ENCODE peak calls at places on chromosomes 4 and X, in eight cellular contexts. P, Z, Y, E, X, M, C and B are unnamed samples.

GRCh38 chrX:134752558-134752957 is 94.3 kb upstream of the PLAC1 start:
- DNase-seq in Z (no peak), C (no peak), Y (no peak), P (no peak), X (no peak), E (no peak), M (no peak), B (no peak)

GRCh38 chr4:23815351-23815750 is 74.5 kb downstream of the PPARGC1A start:
- DNase-seq in E (no peak), Z (no peak), P (no peak), Y (no peak), X (no peak), C (no peak), M (no peak), B (no peak)

GRCh38 chr4:2262145-2262943 is 435 bp upstream of the MXD4 start:
- DNase-seq in Z (peak), M (peak), X (peak), C (peak), E (peak), Y (peak), P (peak), B (peak)

GRCh38 chr4:16205298-16206164 is 20.7 kb downstream of the TAPT1 start:
- DNase-seq in P (peak), Y (no peak), Z (no peak), E (peak), M (no peak), C (peak), X (no peak), B (peak)

GRCh38 chrX:27565992-27566391 is 24.2 kb upstream of the DCAF8L2 start:
- DNase-seq in M (no peak), Y (no peak), P (peak), Z (no peak), X (no peak), E (peak), C (no peak), B (no peak)

GRCh38 chr4:93657527-93657926 is 171.0 kb upstream of the ATOH1 start:
- DNase-seq in Y (no peak), C (no peak), E (no peak), P (no peak), Z (no peak), X (no peak), M (no peak), B (no peak)

GRCh38 chrX:40818236-40818635 is 82.9 kb upstream of the MED14 start:
- DNase-seq in Y (no peak), E (no peak), Z (no peak), C (no peak), X (no peak), P (no peak), M (no peak), B (no peak)

GRCh38 chr4:17587094-17587822 is 10.3 kb downstream of the LAP3 start:
- DNase-seq in M (no peak), Y (no peak), X (no peak), P (no peak), Z (no peak), E (no peak), C (no peak), B (no peak)

GRCh38 chr4:24115101-24115500 is 225.3 kb upstream of the PPARGC1A start:
- DNase-seq in X (no peak), Y (no peak), E (no peak), M (no peak), Z (no peak), P (no peak), C (no peak), B (no peak)

GRCh38 chr4:186032259-186032658 is 36.7 kb upstream of the TLR3 start:
- DNase-seq in C (no peak), E (peak), Y (no peak), X (no peak), M (no peak), P (no peak), Z (no peak), B (no peak)

GRCh38 chr4:140237616-140238352 is 83.8 kb upstream of the MAML3 start:
- DNase-seq in X (no peak), Y (no peak), E (peak), C (peak), P (peak), Z (peak), M (no peak), B (peak)

GRCh38 chr4:43457866-43458265 is 565.4 kb downstream of the GRXCR1 start:
- DNase-seq in P (no peak), E (no peak), Y (no peak), M (peak), Z (no peak), C (peak), X (no peak), B (peak)

GRCh38 chrX:71439898-71440297 is 73.7 kb downstream of the TAF1 start:
- DNase-seq in Y (no peak), X (no peak), Z (no peak), M (no peak), P (no peak), E (no peak), C (no peak), B (no peak)

GRCh38 chrX:30950391-30950790 is 61.3 kb upstream of the TAB3 start:
- DNase-seq in Y (no peak), C (no peak), E (no peak), M (no peak), Z (no peak), X (no peak), P (no peak), B (no peak)

GRCh38 chr4:13989496-13989895 is 362.0 kb upstream of the BOD1L1 start:
- DNase-seq in X (no peak), Y (no peak), E (no peak), M (no peak), P (peak), C (peak), Z (no peak), B (no peak)

GRCh38 chr4:119046263-119046662 is 89.4 kb upstream of the MYOZ2 start:
- DNase-seq in E (no peak), Y (no peak), X (no peak), M (no peak), C (no peak), Z (peak), P (no peak), B (no peak)

GRCh38 chrX:107451754-107452153 is 2.3 kb downstream of the FRMPD3 start:
- DNase-seq in X (no peak), E (no peak), Z (no peak), Y (no peak), C (no peak), M (no peak), P (no peak), B (no peak)

DNA sequence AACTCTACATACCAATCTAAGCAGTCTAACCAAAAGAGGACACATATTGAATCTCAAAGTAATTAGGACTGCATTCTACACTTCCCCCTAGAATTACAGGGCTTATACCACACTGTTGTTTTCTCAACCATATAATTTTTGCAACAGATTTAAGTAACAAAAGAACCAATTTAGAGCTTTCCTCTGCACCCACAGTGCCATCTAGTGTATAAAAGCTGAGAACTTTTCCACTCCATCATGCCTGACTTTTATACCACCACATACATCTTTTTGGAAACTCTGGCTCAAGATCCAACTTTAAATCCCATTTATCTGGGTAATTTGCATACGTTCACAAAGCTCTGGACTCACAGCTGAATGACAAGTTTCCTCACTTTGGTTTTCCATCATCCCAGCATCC is 99.5 kb downstream of the EFHC2 start:
- DNase-seq in Z (no peak), P (peak), C (peak), E (peak), X (no peak), M (peak), Y (no peak), B (no peak)
- TF ChIP-seq CTCF in Z (peak), P (peak), C (peak), E (peak), X (peak), M (peak), Y (peak), B (peak)

DNA sequence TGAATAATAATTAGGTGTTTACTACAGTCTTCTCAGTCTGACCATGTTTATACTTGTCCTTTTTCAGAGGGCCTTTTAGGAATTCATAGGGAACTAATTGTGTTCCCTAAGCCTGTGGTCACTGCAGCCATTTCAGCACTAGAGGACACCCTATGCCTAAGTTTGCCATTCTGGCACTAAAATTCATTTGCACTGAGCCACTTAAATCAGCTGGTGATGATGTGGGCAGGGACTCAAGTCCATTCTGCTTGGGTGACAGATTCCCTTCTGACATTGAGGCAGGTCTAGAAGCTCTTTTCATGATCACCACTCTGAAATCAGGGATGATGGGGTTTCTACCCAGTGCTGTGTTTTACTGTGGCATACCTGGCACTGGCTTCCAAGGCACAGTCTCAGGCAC is 1178.9 kb upstream of the DIAPH2 start:
- DNase-seq in E (no peak), C (no peak), Z (no peak), M (no peak), Y (no peak), X (no peak), P (no peak), B (no peak)
- TF ChIP-seq CTCF in E (no peak), C (no peak), Z (no peak), M (no peak), Y (no peak), X (no peak), P (no peak), B (no peak)

DNA sequence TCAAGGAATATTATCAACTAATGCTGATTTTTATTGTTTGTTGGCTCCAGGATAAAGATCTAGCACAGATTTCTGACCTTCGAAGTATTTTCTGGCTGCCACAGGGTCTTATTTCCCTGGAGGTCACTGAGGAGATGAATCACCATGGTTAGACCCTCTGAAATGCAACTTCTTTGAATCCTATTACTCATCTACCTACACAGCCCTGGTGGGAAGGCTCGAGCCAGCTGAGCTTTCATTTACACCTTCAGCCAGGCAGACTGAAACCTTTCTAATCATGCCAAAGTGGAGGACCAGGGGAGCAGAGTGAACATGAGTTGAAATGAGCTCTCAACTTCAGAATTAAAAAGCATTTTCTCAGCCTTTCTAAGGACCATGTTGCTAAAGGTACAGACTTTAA is 130.5 kb downstream of the SMIM20 start:
- DNase-seq in Z (no peak), C (no peak), Y (no peak), P (no peak), E (no peak), M (no peak), X (no peak), B (no peak)
- TF ChIP-seq CTCF in Z (no peak), C (no peak), Y (no peak), P (no peak), E (no peak), M (no peak), X (no peak), B (no peak)

DNA sequence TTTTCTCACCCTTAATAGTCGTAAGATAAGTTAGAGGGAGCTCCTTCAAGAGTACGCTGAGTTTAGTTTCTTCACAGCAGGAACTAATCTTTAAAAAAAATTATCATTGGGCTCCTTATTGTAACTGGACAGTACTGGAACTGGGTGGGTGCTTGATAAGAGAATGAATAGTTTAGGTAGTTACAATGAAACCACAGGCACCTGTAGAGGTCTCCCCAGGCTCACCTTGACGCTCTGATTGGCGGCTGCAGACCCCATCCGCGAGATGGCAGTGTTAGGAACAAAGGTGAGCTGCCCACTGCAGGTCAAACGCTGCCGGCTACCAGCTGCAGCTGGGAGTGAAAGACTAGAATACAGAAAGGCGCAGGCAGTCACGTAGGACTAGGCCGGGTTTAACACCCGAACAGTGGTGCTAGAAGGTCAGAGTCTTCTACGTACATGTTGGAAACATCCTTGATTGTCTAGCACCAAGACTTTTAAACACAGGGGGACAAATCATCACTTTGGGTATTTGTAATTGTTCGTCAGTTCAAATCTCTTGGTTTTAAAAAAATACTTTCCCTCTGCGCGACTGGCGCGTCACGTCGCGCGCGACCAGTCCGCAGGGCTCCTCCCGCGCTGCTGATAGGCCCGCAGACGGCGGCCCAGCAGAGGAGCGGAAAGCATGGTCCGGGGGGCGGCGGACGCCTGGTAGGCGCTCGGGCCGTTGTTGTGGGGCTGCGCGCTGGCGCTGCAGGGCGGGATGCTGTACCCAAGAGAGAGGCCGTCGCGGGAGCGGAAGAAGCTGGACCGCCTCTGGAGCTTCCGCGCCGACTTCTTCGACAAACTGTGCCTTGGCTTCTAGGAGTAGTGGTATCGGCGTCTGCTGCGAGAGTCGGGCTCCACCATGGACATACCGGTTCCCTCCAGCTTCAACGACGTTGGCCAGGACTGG is 45.6 kb downstream of the SMARCA5 start:
- DNase-seq in M (peak), X (no peak), P (peak), Z (peak), C (peak), Y (peak), E (peak), B (no peak)
- TF ChIP-seq CTCF in M (peak), X (peak), P (peak), Z (peak), C (peak), Y (peak), E (peak), B (peak)

GRCh38 chr4:55001538-55001937 is 123.9 kb downstream of the KDR start:
- DNase-seq in M (no peak), E (no peak), C (no peak), Y (no peak), P (no peak), X (no peak), Z (no peak), B (no peak)

GRCh38 chr4:55002431-55002830 is 123.0 kb downstream of the KDR start:
- DNase-seq in E (no peak), X (no peak), Z (no peak), Y (no peak), P (no peak), M (no peak), C (no peak), B (no peak)

GRCh38 chr4:55004831-55005230 is 120.6 kb downstream of the KDR start:
- DNase-seq in C (peak), Z (peak), X (no peak), P (peak), E (peak), M (no peak), Y (no peak), B (no peak)

GRCh38 chr4:54998991-54999390 is 126.4 kb downstream of the KDR start:
- DNase-seq in E (peak), Y (no peak), P (peak), Z (no peak), C (peak), X (no peak), M (no peak), B (no peak)
- TF ChIP-seq CTCF in E (peak), Y (no peak), P (peak), Z (peak), C (peak), X (peak), M (peak), B (peak)

GRCh38 chrX:101462892-101463291 is 22.4 kb upstream of the ARMCX4 start:
- DNase-seq in P (peak), E (peak), Z (no peak), Y (no peak), X (no peak), M (peak), C (peak), B (peak)
- TF ChIP-seq CTCF in P (peak), E (peak), Z (peak), Y (no peak), X (no peak), M (no peak), C (peak), B (peak)

GRCh38 chr4:152784490-152785195 is 4.9 kb downstream of the ARFIP1 start:
- DNase-seq in C (peak), Y (no peak), P (peak), Z (no peak), X (no peak), M (no peak), E (peak), B (peak)
- TF ChIP-seq CTCF in C (peak), Y (no peak), P (peak), Z (no peak), X (no peak), M (no peak), E (peak), B (peak)

GRCh38 chr4:174207370-174207769 is 76.1 kb downstream of the FBXO8 start:
- DNase-seq in Y (no peak), M (no peak), P (no peak), X (no peak), C (peak), E (no peak), Z (no peak), B (no peak)
- TF ChIP-seq CTCF in Y (no peak), M (no peak), P (no peak), X (no peak), C (no peak), E (no peak), Z (no peak), B (no peak)